ENCODE peak calls at places on chromosome 19, in four cellular contexts. Z is activated CD4-positive, alpha-beta T cell treated with anti-CD3 and anti-CD28 coated beads, Interleukin-2, amount 10 ng/mL, durations not matched to agents 7 days and 5 days; S is retina; E is NCI-H1930. G is an unnamed sample.

GRCh38 chr19:21463449-21464105 is 41.8 kb upstream of the ZNF429 start:
- DNase-seq in E (no peak), S (peak; percentile 92), Z (peak; percentile 62), G (peak; percentile 98)

GRCh38 chr19:13814550-13814949 is 19.3 kb downstream of the ZSWIM4 start:
- DNase-seq in Z (no peak), E (no peak), S (no peak), G (no peak)

GRCh38 chr19:4606181-4606580 is 33.1 kb upstream of the TNFAIP8L1 start:
- DNase-seq in S (no peak), Z (no peak), E (no peak), G (no peak)

GRCh38 chr19:5537870-5538269 is 29.9 kb downstream of the TINCR start:
- DNase-seq in Z (no peak), S (no peak), E (no peak), G (no peak)

GRCh38 chr19:48659768-48660167 is 13.0 kb downstream of the NTN5 start:
- DNase-seq in E (no peak), Z (no peak), S (no peak), G (no peak)

GRCh38 chr19:13132471-13133166 is 14.6 kb downstream of the NACC1 start:
- DNase-seq in Z (peak; percentile 66), S (no peak), E (no peak), G (no peak)

GRCh38 chr19:35266149-35266903 is 2.4 kb upstream of the USF2 start:
- DNase-seq in Z (no peak), E (no peak), S (no peak), G (no peak)

GRCh38 chr19:1062387-1063029 is 4.5 kb upstream of the ARHGAP45 start:
- DNase-seq in Z (no peak), E (no peak), S (no peak), G (no peak)

GRCh38 chr19:3358919-3359849 is 7.2 kb upstream of the NFIC start:
- DNase-seq in Z (peak; percentile 73), E (no peak), S (peak; percentile 69), G (peak; percentile 70)

GRCh38 chr19:5369962-5370367 is 29.4 kb upstream of the PTPRS start:
- DNase-seq in S (peak; percentile 76), E (peak; percentile 64), Z (peak; percentile 45), G (peak; percentile 60)

GRCh38 chr19:29012457-29012856 is 200.5 kb downstream of the UQCRFS1 start:
- DNase-seq in S (no peak), E (no peak), Z (no peak), G (no peak)

GRCh38 chr19:3279306-3279705 is 54.8 kb downstream of the CELF5 start:
- DNase-seq in E (no peak), S (no peak), Z (no peak), G (no peak)

GRCh38 chr19:47158879-47159509 is 28.4 kb downstream of the SAE1 start:
- DNase-seq in E (no peak), S (no peak), Z (peak; percentile 65), G (no peak)

GRCh38 chr19:44646049-44646416 is 2.3 kb downstream of the PVR start:
- DNase-seq in E (no peak), S (no peak), Z (no peak), G (no peak)

GRCh38 chr19:15123900-15124299 is 16.7 kb downstream of the SYDE1 start:
- DNase-seq in S (no peak), Z (no peak), E (no peak), G (no peak)

GRCh38 chr19:7492142-7493055 is 3.6 kb upstream of the PEX11G start:
- DNase-seq in E (no peak), S (no peak), Z (peak; percentile 48), G (no peak)

GRCh38 chr19:7739801-7740659 is 7.3 kb downstream of the CD209 start:
- DNase-seq in S (no peak), Z (no peak), E (no peak), G (no peak)

GRCh38 chr19:19229701-19230100 is 17.9 kb downstream of the NCAN start:
- DNase-seq in E (no peak), S (no peak), Z (no peak), G (no peak)

GRCh38 chr19:19134687-19135158 is 3.6 kb downstream of the TMEM161A start:
- DNase-seq in Z (peak; percentile 19), E (no peak), S (peak; percentile 35), G (peak; percentile 93)

GRCh38 chr19:20423381-20424207 is 142.0 kb downstream of the ZNF737 start:
- DNase-seq in S (peak; percentile 87), Z (peak; percentile 41), E (no peak), G (peak; percentile 76)

GRCh38 chr19:49677232-49677881 is at the start of gene PRMT1:
- DNase-seq in E (no peak), S (no peak), Z (peak; percentile 47), G (peak; percentile 82)

GRCh38 chr19:6061420-6062130 is 48.7 kb downstream of the RFX2 start:
- DNase-seq in Z (no peak), E (no peak), S (no peak), G (no peak)

GRCh38 chr19:13262450-13262849 is 112.2 kb downstream of the IER2 start:
- DNase-seq in Z (peak; percentile 28), S (peak; percentile 27), E (no peak), G (peak; percentile 68)

GRCh38 chr19:19386373-19386869 is 19.1 kb upstream of the GATAD2A start:
- DNase-seq in Z (peak; percentile 33), E (no peak), S (no peak), G (no peak)

GRCh38 chr19:19403373-19403901 is 2.0 kb upstream of the GATAD2A start:
- DNase-seq in E (no peak), S (no peak), Z (no peak), G (peak; percentile 63)

GRCh38 chr19:2051771-2052704 is 994 bp upstream of the MKNK2 start:
- DNase-seq in E (no peak), Z (peak; percentile 58), S (no peak), G (no peak)

GRCh38 chr19:53461866-53462265 is 5.7 kb upstream of the ZNF813 start:
- DNase-seq in S (no peak), Z (no peak), E (no peak), G (no peak)

GRCh38 chr19:58044886-58045285 is 11.1 kb downstream of the ZSCAN1 start:
- DNase-seq in S (no peak), Z (no peak), E (no peak), G (no peak)

GRCh38 chr19:29583196-29584006 is 22.7 kb upstream of the POP4 start:
- DNase-seq in E (no peak), S (no peak), Z (no peak), G (peak; percentile 67)

GRCh38 chr19:46913852-46914430 is 53.1 kb downstream of the ARHGAP35 start:
- DNase-seq in Z (no peak), S (no peak), E (no peak), G (peak; percentile 59)

GRCh38 chr19:7506385-7507328 is 9.2 kb upstream of the ZNF358 start:
- DNase-seq in Z (peak; percentile 48), S (peak; percentile 65), E (peak; percentile 10), G (peak; percentile 87)

GRCh38 chr19:10701955-10702307 is 692 bp downstream of the QTRT1 start:
- DNase-seq in Z (peak; percentile 27), E (peak; percentile 34), S (peak; percentile 64), G (peak; percentile 77)

GRCh38 chr19:7340959-7341837 is 7.5 kb upstream of the ARHGEF18 start:
- DNase-seq in S (peak; percentile 93), E (peak; percentile 60), Z (peak; percentile 85), G (peak; percentile 94)

GRCh38 chr19:5075603-5076002 is 106.7 kb downstream of the KDM4B start:
- DNase-seq in E (no peak), Z (no peak), S (no peak), G (no peak)

GRCh38 chr19:40445945-40446784 is 2.0 kb upstream of the SERTAD3 start:
- DNase-seq in S (no peak), Z (no peak), E (no peak), G (peak; percentile 89)

GRCh38 chr19:57338798-57339378 is 12.2 kb upstream of the ZNF304 start:
- DNase-seq in E (no peak), S (no peak), Z (no peak), G (no peak)

GRCh38 chr19:10230155-10230903 is 802 bp downstream of the S1PR2 start:
- DNase-seq in E (peak; percentile 38), Z (peak; percentile 56), S (peak; percentile 72), G (peak; percentile 81)

GRCh38 chr19:41774515-41774980 is 19.2 kb downstream of the CEACAM6 start:
- DNase-seq in S (no peak), E (no peak), Z (peak; percentile 73), G (no peak)

GRCh38 chr19:49415102-49415809 is 8.0 kb downstream of the PTH2 start:
- DNase-seq in S (no peak), E (no peak), Z (no peak), G (no peak)